ENCODE peak calls at places on chromosomes 1 and 21, in eight cellular contexts. Z is ovary, K is A549, A is body of pancreas, P is left lung, J is upper lobe of right lung, R is lower lobe of right lung, X is K562. B is an unnamed sample.

GRCh38 chr1:41383094-41383852 is 22.0 kb downstream of the FOXO6 start:
- DNase-seq in Z (no peak), K (no peak), A (no peak), P (no peak), J (no peak), R (no peak), X (no peak), B (no peak)

GRCh38 chr1:162299018-162299417 is 77.6 kb downstream of the SPATA46 start:
- DNase-seq in Z (no peak), K (no peak), A (no peak), P (no peak), J (no peak), R (no peak), X (no peak), B (no peak)

GRCh38 chr1:93641527-93641926 is 40.1 kb downstream of the BCAR3 start:
- DNase-seq in Z (no peak), K (no peak), A (no peak), P (no peak), J (no peak), R (no peak), X (no peak), B (no peak)

GRCh38 chr1:37901191-37901892 is 42.0 kb upstream of the MTF1 start:
- DNase-seq in Z (no peak), K (no peak), A (peak; percentile 7), P (no peak), J (no peak), R (no peak), X (no peak), B (no peak)

GRCh38 chr1:36400514-36400824 is 2.8 kb upstream of the LSM10 start:
- DNase-seq in Z (no peak), K (no peak), A (no peak), P (peak; percentile 78), J (no peak), R (no peak), X (no peak), B (no peak)

GRCh38 chr1:83751602-83752001 is 247.3 kb downstream of the TTLL7 start:
- DNase-seq in Z (no peak), K (no peak), A (no peak), P (no peak), J (no peak), R (no peak), X (no peak), B (no peak)

GRCh38 chr1:31414692-31415370 is 1.8 kb downstream of the SERINC2 start:
- DNase-seq in Z (no peak), K (no peak), A (peak; percentile 41), P (no peak), J (no peak), R (no peak), X (no peak), B (no peak)

GRCh38 chr1:169779970-169780369 is 14.7 kb downstream of the METTL18 start:
- DNase-seq in Z (no peak), K (peak; percentile 74), A (no peak), P (no peak), J (no peak), R (no peak), X (no peak), B (no peak)

GRCh38 chr21:34029724-34030528 is 43.5 kb upstream of the MRPS6 start:
- DNase-seq in Z (no peak), K (peak; percentile 84), A (peak; percentile 46), P (no peak), J (no peak), R (no peak), X (peak; percentile 84), B (no peak)

GRCh38 chr21:41375875-41376274 is 14.0 kb downstream of the MX2 start:
- DNase-seq in Z (no peak), K (no peak), A (no peak), P (no peak), J (no peak), R (no peak), X (no peak), B (no peak)

GRCh38 chr21:41381731-41382130 is 19.9 kb downstream of the MX2 start:
- DNase-seq in Z (no peak), K (no peak), A (no peak), P (no peak), J (no peak), R (no peak), X (no peak), B (no peak)

GRCh38 chr21:41377715-41378114 is 15.9 kb downstream of the MX2 start:
- DNase-seq in Z (no peak), K (no peak), A (no peak), P (no peak), J (no peak), R (no peak), X (no peak), B (no peak)

GRCh38 chr21:41379901-41380300 is 18.1 kb downstream of the MX2 start:
- DNase-seq in Z (no peak), K (no peak), A (no peak), P (no peak), J (no peak), R (no peak), X (no peak), B (no peak)

GRCh38 chr21:41378849-41379248 is 17.0 kb downstream of the MX2 start:
- DNase-seq in Z (no peak), K (no peak), A (no peak), P (no peak), J (no peak), R (no peak), X (no peak), B (no peak)
- TF ChIP-seq CTCF in Z (no peak), K (no peak), A (no peak), P (no peak), J (no peak), R (no peak), X (no peak), B (no peak)

GRCh38 chr1:94865369-94865768 is 45.2 kb downstream of the SLC44A3 start:
- DNase-seq in Z (no peak), K (no peak), A (peak; percentile 74), P (no peak), J (no peak), R (no peak), X (no peak), B (no peak)
- H3K4me1 ChIP-seq in Z (peaks cover 16% of the 10 kb centered on the region), K (peaks cover 37% of the 10 kb centered on the region), A (peaks cover 50% of the 10 kb centered on the region), P (peaks cover 32% of the 10 kb centered on the region), J (peaks cover 27% of the 10 kb centered on the region), R (peaks cover 39% of the 10 kb centered on the region), X (no peaks in the 10 kb centered on the region), B (peaks cover 68% of the 10 kb centered on the region)

GRCh38 chr21:32389337-32390015 is 3.3 kb downstream of the URB1 start:
- DNase-seq in Z (no peak), K (no peak), A (no peak), P (no peak), J (no peak), R (no peak), X (no peak), B (no peak)

GRCh38 chr21:32392299-32392879 is 423 bp downstream of the URB1 start:
- DNase-seq in Z (no peak), K (no peak), A (no peak), P (no peak), J (no peak), R (no peak), X (no peak), B (no peak)

GRCh38 chr21:32391755-32392154 is 1.1 kb downstream of the URB1 start:
- DNase-seq in Z (no peak), K (no peak), A (no peak), P (no peak), J (no peak), R (no peak), X (no peak), B (no peak)

GRCh38 chr21:32393677-32394001 is 827 bp upstream of the URB1 start:
- DNase-seq in Z (no peak), K (no peak), A (no peak), P (no peak), J (no peak), R (no peak), X (no peak), B (no peak)

GRCh38 chr21:32392880-32393676 is at the start of gene URB1:
- DNase-seq in Z (peak; percentile 93), K (peak; percentile 79), A (peak; percentile 92), P (peak; percentile 97), J (peak; percentile 98), R (peak; percentile 95), X (peak; percentile 99), B (peak; percentile 97)
- H3K27ac ChIP-seq in Z (no peak within 1 kb of the TSS), K (peak within 1 kb of the TSS; percentile 75), A (peak within 1 kb of the TSS; percentile 81), P (peak within 1 kb of the TSS; percentile 85), J (peak within 1 kb of the TSS; percentile 87), R (peak within 1 kb of the TSS; percentile 87), X (peak within 1 kb of the TSS; percentile 84), B (peak within 1 kb of the TSS; percentile 88)

GRCh38 chr21:35984654-35985366 is 75.5 kb downstream of the SETD4 start:
- DNase-seq in Z (no peak), K (no peak), A (no peak), P (no peak), J (no peak), R (no peak), X (no peak), B (no peak)
- TF ChIP-seq CTCF in Z (no peak), K (no peak), A (no peak), P (no peak), J (no peak), R (no peak), X (peak; percentile 8), B (no peak)

DNA sequence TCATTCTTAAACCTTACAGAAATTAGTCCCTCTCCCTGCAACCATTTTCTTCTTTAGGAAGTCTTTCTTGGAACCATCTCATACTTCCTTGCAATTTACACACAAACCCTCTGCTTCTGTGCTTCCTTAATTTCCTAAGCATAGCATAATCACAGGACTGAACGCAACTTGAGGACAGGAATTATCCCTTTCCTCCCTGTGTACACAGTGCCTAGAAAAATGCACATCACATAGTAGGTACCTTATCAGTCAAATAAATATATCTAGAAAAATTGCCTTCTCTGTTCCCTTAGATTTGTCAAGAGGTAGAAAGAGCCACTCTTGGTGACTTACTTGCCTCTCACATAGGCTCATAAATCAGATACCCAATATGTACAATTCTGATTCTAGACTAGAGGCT is 4.9 kb downstream of the ASPM start:
- DNase-seq in Z (no peak), K (no peak), A (no peak), P (no peak), J (no peak), R (no peak), X (no peak), B (no peak)
- H3K4me1 ChIP-seq in Z (peaks cover 2% of the 10 kb centered on the region), K (peaks cover 24% of the 10 kb centered on the region), A (peaks cover 3% of the 10 kb centered on the region), P (peaks cover 16% of the 10 kb centered on the region), J (no peaks in the 10 kb centered on the region), R (peaks cover 9% of the 10 kb centered on the region), X (peaks cover 3% of the 10 kb centered on the region), B (no peaks in the 10 kb centered on the region)

GRCh38 chr1:23795676-23796465 is 4.7 kb downstream of the GALE start:
- DNase-seq in Z (no peak), K (no peak), A (no peak), P (no peak), J (no peak), R (no peak), X (no peak), B (no peak)
- H3K27ac ChIP-seq in Z (no peak overlapping the region), K (no peak overlapping the region), A (no peak overlapping the region), P (no peak overlapping the region), J (no peak overlapping the region), R (no peak overlapping the region), X (no peak overlapping the region), B (no peak overlapping the region)

B was measured in heart right ventricle.